ENCODE peak calls at places on chromosomes 3 and 15, in eight cellular contexts. V is progenitor cell of endocrine pancreas; M is GM12891; R is stimulated activated CD4-positive, alpha-beta T cell treated with anti-CD3 and anti-CD28 coated beads, Interleukin-2, amount 100 ng/mL, for 24 hours; U is fibroblast of lung; X is NCI-H2171 treated with DMSO at 0.1 percent for 48 hours; H is AG10803; Z is NCI-H1092 treated with DMSO at 0.1 percent for 48 hours. L is an unnamed sample.

GRCh38 chr15:99425666-99426301 is 140.0 kb upstream of the MEF2A start:
- DNase-seq in X (no peak), H (no peak), M (no peak), U (no peak), V (no peak), R (no peak), Z (no peak), L (no peak)

GRCh38 chr3:72665701-72666443 is 182.4 kb downstream of the SHQ1 start:
- DNase-seq in V (no peak), X (peak), U (peak), Z (no peak), R (peak), M (no peak), H (no peak), L (no peak)

GRCh38 chr3:55899887-55900286 is 412.8 kb upstream of the WNT5A start:
- DNase-seq in R (no peak), M (no peak), H (no peak), X (no peak), V (no peak), Z (no peak), U (no peak), L (no peak)

GRCh38 chr15:44298878-44299277 is 10.4 kb downstream of the GOLM2 start:
- DNase-seq in V (no peak), H (no peak), X (peak), U (no peak), M (no peak), Z (no peak), R (no peak), L (peak)

GRCh38 chr3:190517696-190518095 is 3.8 kb downstream of the IL1RAP start:
- DNase-seq in M (no peak), R (no peak), H (peak), X (no peak), U (peak), Z (no peak), V (no peak), L (peak)

GRCh38 chr3:107988464-107989156 is 102.2 kb downstream of the CD47 start:
- DNase-seq in H (peak), U (peak), R (no peak), X (no peak), M (no peak), Z (no peak), V (no peak), L (peak)

GRCh38 chr3:175304437-175304836 is 445.3 kb downstream of the NAALADL2 start:
- DNase-seq in M (no peak), V (no peak), Z (no peak), R (no peak), X (peak), U (no peak), H (no peak), L (peak)

GRCh38 chr3:46006646-46007045 is 11.0 kb upstream of the FYCO1 start:
- DNase-seq in R (no peak), U (peak), V (no peak), H (peak), X (no peak), Z (no peak), M (no peak), L (peak)

GRCh38 chr3:109387241-109387640 is 49.9 kb upstream of the DPPA4 start:
- DNase-seq in X (no peak), Z (no peak), R (no peak), U (no peak), H (no peak), M (no peak), V (no peak), L (no peak)

GRCh38 chr3:12946661-12947316 is 105.4 kb upstream of the RPL32 start:
- DNase-seq in X (no peak), H (peak), M (no peak), R (no peak), V (no peak), Z (no peak), U (no peak), L (peak)

GRCh38 chr3:73134034-73134433 is 72.6 kb downstream of the EBLN2 start:
- DNase-seq in H (no peak), M (no peak), U (no peak), R (no peak), X (no peak), V (no peak), Z (no peak), L (no peak)

GRCh38 chr3:12115846-12116245 is 42.9 kb downstream of the TIMP4 start:
- DNase-seq in H (no peak), X (no peak), U (no peak), Z (no peak), R (no peak), V (no peak), M (no peak), L (no peak)

GRCh38 chr3:184815046-184815930 is 3.3 kb downstream of the VPS8 start:
- DNase-seq in U (peak), M (no peak), H (peak), Z (no peak), R (no peak), V (no peak), X (no peak), L (peak)

GRCh38 chr15:68481321-68481720 is 49.4 kb upstream of the ITGA11 start:
- DNase-seq in R (no peak), H (no peak), M (no peak), X (no peak), Z (no peak), U (no peak), V (no peak), L (no peak)

GRCh38 chr3:43709022-43709421 is 18.3 kb downstream of the ABHD5 start:
- DNase-seq in U (peak), X (no peak), H (peak), V (no peak), R (no peak), Z (no peak), M (no peak), L (peak)

GRCh38 chr3:58584690-58585004 is 7.5 kb upstream of the FAM107A start:
- DNase-seq in X (no peak), R (no peak), U (peak), V (no peak), M (no peak), H (no peak), Z (no peak), L (no peak)

GRCh38 chr3:12195231-12195630 is 36.5 kb upstream of the TIMP4 start:
- DNase-seq in X (no peak), V (no peak), M (no peak), U (peak), H (peak), R (no peak), Z (no peak), L (no peak)

GRCh38 chr3:159751754-159752153 is 236.9 kb upstream of the IL12A start:
- DNase-seq in M (no peak), X (no peak), R (no peak), U (no peak), Z (no peak), H (no peak), V (no peak), L (no peak)

GRCh38 chr3:45090855-45091254 is 55.3 kb downstream of the CDCP1 start:
- DNase-seq in M (no peak), U (no peak), R (no peak), V (no peak), X (no peak), Z (no peak), H (no peak), L (no peak)

GRCh38 chr15:85019815-85020590 is 38.3 kb downstream of the PDE8A start:
- DNase-seq in R (no peak), Z (no peak), M (no peak), V (no peak), H (no peak), X (no peak), U (peak), L (no peak)

GRCh38 chr15:94080416-94080815 is 150.9 kb upstream of the MCTP2 start:
- DNase-seq in U (peak), R (no peak), V (no peak), H (peak), Z (no peak), X (peak), M (no peak), L (peak)

GRCh38 chr15:31235298-31236183 is 91.1 kb upstream of the KLF13 start:
- DNase-seq in V (no peak), M (no peak), X (peak), H (peak), R (no peak), Z (peak), U (peak), L (no peak)

GRCh38 chr3:71010731-71011455 is 572.6 kb downstream of the FOXP1 start:
- DNase-seq in X (no peak), V (no peak), Z (no peak), H (no peak), R (peak), U (no peak), M (no peak), L (no peak)

GRCh38 chr15:64225804-64226203 is 63.0 kb upstream of the PPIB start:
- DNase-seq in U (no peak), Z (no peak), X (no peak), R (no peak), H (no peak), V (no peak), M (no peak), L (no peak)

GRCh38 chr3:126773783-126774182 is 69.7 kb downstream of the CHCHD6 start:
- DNase-seq in U (no peak), X (no peak), Z (no peak), M (no peak), V (no peak), R (no peak), H (no peak), L (no peak)

GRCh38 chr15:67397139-67397538 is 123.8 kb upstream of the C15orf61 start:
- DNase-seq in V (no peak), H (no peak), U (no peak), X (no peak), R (no peak), M (no peak), Z (no peak), L (no peak)

GRCh38 chr3:109081746-109082510 is 36.0 kb downstream of the MORC1 start:
- DNase-seq in V (peak), R (peak), Z (peak), U (peak), M (peak), X (peak), H (peak), L (peak)

GRCh38 chr15:33126559-33127290 is 67.8 kb downstream of the FMN1 start:
- DNase-seq in X (peak), Z (peak), R (peak), V (no peak), M (no peak), H (peak), U (peak), L (peak)

GRCh38 chr3:112605285-112605684 is 35.7 kb downstream of the CCDC80 start:
- DNase-seq in U (peak), X (peak), Z (no peak), R (no peak), V (no peak), H (peak), M (no peak), L (peak)

GRCh38 chr15:101807345-101807945 is 4.1 kb downstream of the OR4F6 start:
- DNase-seq in Z (no peak), U (peak), V (no peak), H (peak), M (no peak), R (no peak), X (no peak), L (peak)

GRCh38 chr3:113617726-113618125 is 78.7 kb downstream of the USF3 start:
- DNase-seq in U (no peak), Z (no peak), R (no peak), H (no peak), X (no peak), M (no peak), V (no peak), L (no peak)

GRCh38 chr15:41104234-41104633 is 11.8 kb downstream of the INO80 start:
- DNase-seq in Z (peak), V (no peak), M (no peak), R (no peak), X (peak), H (peak), U (peak), L (peak)

L was measured in AG20443.